ENCODE peak calls at places on chromosomes 5 and 9, in nine cellular contexts. One of them, this sample, is unnamed.
A peak's percentile ranks its signal among the peaks of the same experiment; 100 is the strongest.

GRCh38 chr9:4298255-4299005 is 1.4 kb downstream of the GLIS3 start:
- DNase-seq in cardiac fibroblast: no peak
- DNase-seq in A549: peak; percentile 66
- DNase-seq in psoas muscle: peak; percentile 67
- DNase-seq in epithelial cell of proximal tubule: no peak
- DNase-seq in fibroblast of lung: no peak
- DNase-seq in cardiac muscle cell: peak; percentile 42
- DNase-seq in HL-60: no peak
- DNase-seq in esophagus squamous epithelium: no peak
- DNase-seq in this sample: no peak

GRCh38 chr9:130682490-130683121 is 11.0 kb upstream of the EXOSC2 start:
- DNase-seq in cardiac fibroblast: peak; percentile 81
- DNase-seq in A549: peak; percentile 89
- DNase-seq in psoas muscle: peak; percentile 88
- DNase-seq in epithelial cell of proximal tubule: no peak
- DNase-seq in fibroblast of lung: peak; percentile 75
- DNase-seq in cardiac muscle cell: peak; percentile 90
- DNase-seq in HL-60: no peak
- DNase-seq in esophagus squamous epithelium: no peak
- DNase-seq in this sample: no peak

GRCh38 chr5:36444582-36444999 is 142.9 kb upstream of the RANBP3L start:
- DNase-seq in cardiac fibroblast: peak; percentile 60
- DNase-seq in A549: no peak
- DNase-seq in psoas muscle: no peak
- DNase-seq in epithelial cell of proximal tubule: no peak
- DNase-seq in fibroblast of lung: peak; percentile 48
- DNase-seq in cardiac muscle cell: no peak
- DNase-seq in HL-60: no peak
- DNase-seq in esophagus squamous epithelium: no peak
- DNase-seq in this sample: no peak

GRCh38 chr5:153672347-153673090 is 182.0 kb downstream of the GRIA1 start:
- DNase-seq in cardiac fibroblast: peak; percentile 30
- DNase-seq in A549: no peak
- DNase-seq in psoas muscle: no peak
- DNase-seq in epithelial cell of proximal tubule: no peak
- DNase-seq in fibroblast of lung: peak; percentile 17
- DNase-seq in cardiac muscle cell: no peak
- DNase-seq in HL-60: no peak
- DNase-seq in esophagus squamous epithelium: no peak
- DNase-seq in this sample: no peak

GRCh38 chr9:16884952-16885513 is 14.6 kb upstream of the BNC2 start:
- DNase-seq in cardiac fibroblast: peak; percentile 57
- DNase-seq in A549: no peak
- DNase-seq in psoas muscle: no peak
- DNase-seq in epithelial cell of proximal tubule: no peak
- DNase-seq in fibroblast of lung: peak; percentile 99
- DNase-seq in cardiac muscle cell: no peak
- DNase-seq in HL-60: peak; percentile 87
- DNase-seq in esophagus squamous epithelium: no peak
- DNase-seq in this sample: no peak

GRCh38 chr9:90457386-90458080 is 185.1 kb downstream of the DIRAS2 start:
- DNase-seq in cardiac fibroblast: no peak
- DNase-seq in A549: no peak
- DNase-seq in psoas muscle: no peak
- DNase-seq in epithelial cell of proximal tubule: no peak
- DNase-seq in fibroblast of lung: no peak
- DNase-seq in cardiac muscle cell: no peak
- DNase-seq in HL-60: no peak
- DNase-seq in esophagus squamous epithelium: no peak
- DNase-seq in this sample: no peak

GRCh38 chr5:14178671-14179211 is 35.6 kb downstream of the TRIO start:
- DNase-seq in cardiac fibroblast: peak; percentile 67
- DNase-seq in A549: peak; percentile 51
- DNase-seq in psoas muscle: no peak
- DNase-seq in epithelial cell of proximal tubule: no peak
- DNase-seq in fibroblast of lung: peak; percentile 72
- DNase-seq in cardiac muscle cell: peak; percentile 45
- DNase-seq in HL-60: no peak
- DNase-seq in esophagus squamous epithelium: no peak
- DNase-seq in this sample: no peak

GRCh38 chr9:135332516-135332915 is 147.1 kb upstream of the PPP1R26 start:
- DNase-seq in cardiac fibroblast: no peak
- DNase-seq in A549: no peak
- DNase-seq in psoas muscle: no peak
- DNase-seq in epithelial cell of proximal tubule: no peak
- DNase-seq in fibroblast of lung: no peak
- DNase-seq in cardiac muscle cell: no peak
- DNase-seq in HL-60: no peak
- DNase-seq in esophagus squamous epithelium: no peak
- DNase-seq in this sample: no peak

GRCh38 chr5:88826959-88827585 is 55.9 kb downstream of the MEF2C start:
- DNase-seq in cardiac fibroblast: peak; percentile 93
- DNase-seq in A549: no peak
- DNase-seq in psoas muscle: no peak
- DNase-seq in epithelial cell of proximal tubule: no peak
- DNase-seq in fibroblast of lung: peak; percentile 69
- DNase-seq in cardiac muscle cell: peak; percentile 50
- DNase-seq in HL-60: peak; percentile 50
- DNase-seq in esophagus squamous epithelium: no peak
- DNase-seq in this sample: no peak

GRCh38 chr9:31837211-31837610 is 547.2 kb upstream of the ACO1 start:
- DNase-seq in cardiac fibroblast: no peak
- DNase-seq in A549: no peak
- DNase-seq in psoas muscle: no peak
- DNase-seq in epithelial cell of proximal tubule: no peak
- DNase-seq in fibroblast of lung: no peak
- DNase-seq in cardiac muscle cell: no peak
- DNase-seq in HL-60: no peak
- DNase-seq in esophagus squamous epithelium: no peak
- DNase-seq in this sample: no peak

GRCh38 chr9:111904889-111905288 is 8.3 kb downstream of the UGCG start:
- DNase-seq in cardiac fibroblast: no peak
- DNase-seq in A549: no peak
- DNase-seq in psoas muscle: no peak
- DNase-seq in epithelial cell of proximal tubule: no peak
- DNase-seq in fibroblast of lung: no peak
- DNase-seq in cardiac muscle cell: no peak
- DNase-seq in HL-60: no peak
- DNase-seq in esophagus squamous epithelium: no peak
- DNase-seq in this sample: no peak

GRCh38 chr5:132195727-132196126 is 31.9 kb downstream of the P4HA2 start:
- DNase-seq in cardiac fibroblast: no peak
- DNase-seq in A549: no peak
- DNase-seq in psoas muscle: no peak
- DNase-seq in epithelial cell of proximal tubule: no peak
- DNase-seq in fibroblast of lung: no peak
- DNase-seq in cardiac muscle cell: no peak
- DNase-seq in HL-60: no peak
- DNase-seq in esophagus squamous epithelium: no peak
- DNase-seq in this sample: no peak

GRCh38 chr9:115231116-115231515 is 113.2 kb upstream of the TNC start:
- DNase-seq in cardiac fibroblast: no peak
- DNase-seq in A549: no peak
- DNase-seq in psoas muscle: no peak
- DNase-seq in epithelial cell of proximal tubule: no peak
- DNase-seq in fibroblast of lung: no peak
- DNase-seq in cardiac muscle cell: no peak
- DNase-seq in HL-60: no peak
- DNase-seq in esophagus squamous epithelium: no peak
- DNase-seq in this sample: no peak

GRCh38 chr9:135508211-135508820 is 7.8 kb downstream of the MRPS2 start:
- DNase-seq in cardiac fibroblast: no peak
- DNase-seq in A549: no peak
- DNase-seq in psoas muscle: no peak
- DNase-seq in epithelial cell of proximal tubule: no peak
- DNase-seq in fibroblast of lung: no peak
- DNase-seq in cardiac muscle cell: no peak
- DNase-seq in HL-60: no peak
- DNase-seq in esophagus squamous epithelium: no peak
- DNase-seq in this sample: no peak

GRCh38 chr5:152466079-152466745 is 61.1 kb upstream of the NMUR2 start:
- DNase-seq in cardiac fibroblast: no peak
- DNase-seq in A549: no peak
- DNase-seq in psoas muscle: no peak
- DNase-seq in epithelial cell of proximal tubule: no peak
- DNase-seq in fibroblast of lung: no peak
- DNase-seq in cardiac muscle cell: peak; percentile 43
- DNase-seq in HL-60: no peak
- DNase-seq in esophagus squamous epithelium: no peak
- DNase-seq in this sample: no peak

GRCh38 chr5:6201626-6202025 is 176.7 kb downstream of the MED10 start:
- DNase-seq in cardiac fibroblast: peak; percentile 0
- DNase-seq in A549: no peak
- DNase-seq in psoas muscle: no peak
- DNase-seq in epithelial cell of proximal tubule: no peak
- DNase-seq in fibroblast of lung: no peak
- DNase-seq in cardiac muscle cell: no peak
- DNase-seq in HL-60: no peak
- DNase-seq in esophagus squamous epithelium: no peak
- DNase-seq in this sample: no peak

GRCh38 chr9:9754186-9754585 is 858.6 kb downstream of the PTPRD start:
- DNase-seq in cardiac fibroblast: no peak
- DNase-seq in A549: peak; percentile 19
- DNase-seq in psoas muscle: no peak
- DNase-seq in epithelial cell of proximal tubule: peak; percentile 68
- DNase-seq in fibroblast of lung: no peak
- DNase-seq in cardiac muscle cell: no peak
- DNase-seq in HL-60: no peak
- DNase-seq in esophagus squamous epithelium: no peak
- DNase-seq in this sample: no peak

GRCh38 chr5:134905246-134905996 is 490 bp downstream of the PCBD2 start:
- DNase-seq in cardiac fibroblast: peak; percentile 81
- DNase-seq in A549: peak; percentile 78
- DNase-seq in psoas muscle: no peak
- DNase-seq in epithelial cell of proximal tubule: peak; percentile 27
- DNase-seq in fibroblast of lung: peak; percentile 81
- DNase-seq in cardiac muscle cell: peak; percentile 49
- DNase-seq in HL-60: peak; percentile 25
- DNase-seq in esophagus squamous epithelium: no peak
- DNase-seq in this sample: peak; percentile 25

GRCh38 chr9:20379804-20380225 is 242.5 kb downstream of the MLLT3 start:
- DNase-seq in cardiac fibroblast: no peak
- DNase-seq in A549: no peak
- DNase-seq in psoas muscle: no peak
- DNase-seq in epithelial cell of proximal tubule: no peak
- DNase-seq in fibroblast of lung: no peak
- DNase-seq in cardiac muscle cell: no peak
- DNase-seq in HL-60: no peak
- DNase-seq in esophagus squamous epithelium: no peak
- DNase-seq in this sample: no peak

GRCh38 chr5:123665822-123666371 is 153.9 kb downstream of the CSNK1G3 start:
- DNase-seq in cardiac fibroblast: no peak
- DNase-seq in A549: peak; percentile 16
- DNase-seq in psoas muscle: no peak
- DNase-seq in epithelial cell of proximal tubule: no peak
- DNase-seq in fibroblast of lung: no peak
- DNase-seq in cardiac muscle cell: no peak
- DNase-seq in HL-60: no peak
- DNase-seq in esophagus squamous epithelium: no peak
- DNase-seq in this sample: no peak
- TF ChIP-seq CTCF in cardiac fibroblast: no peak
- TF ChIP-seq CTCF in A549: no peak
- TF ChIP-seq CTCF in psoas muscle: no peak
- TF ChIP-seq CTCF in epithelial cell of proximal tubule: no peak
- TF ChIP-seq CTCF in fibroblast of lung: no peak
- TF ChIP-seq CTCF in cardiac muscle cell: no peak
- TF ChIP-seq CTCF in HL-60: no peak
- TF ChIP-seq CTCF in esophagus squamous epithelium: no peak
- TF ChIP-seq CTCF in this sample: no peak

DNA sequence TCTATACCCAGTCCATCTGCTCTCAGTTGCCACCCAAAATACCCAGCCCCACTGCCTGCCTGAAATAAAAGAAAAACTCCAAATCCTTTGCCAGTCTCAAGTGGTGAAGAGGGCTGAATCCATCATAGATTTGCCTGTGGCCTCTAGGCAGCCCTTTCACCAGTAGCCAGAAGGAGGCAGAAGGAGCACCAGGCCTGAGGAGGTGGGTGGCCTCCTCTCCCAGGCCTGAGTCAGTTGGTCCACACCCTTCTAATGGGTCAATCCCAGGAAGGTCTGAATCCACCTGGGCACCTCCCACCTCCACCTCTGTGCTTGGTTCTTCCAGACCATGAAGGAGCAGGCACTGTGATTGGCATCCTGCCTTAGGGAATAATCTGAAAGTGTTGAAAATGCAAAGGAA is 97.0 kb downstream of the DAPK1 start:
- DNase-seq in cardiac fibroblast: no peak
- DNase-seq in A549: no peak
- DNase-seq in psoas muscle: no peak
- DNase-seq in epithelial cell of proximal tubule: no peak
- DNase-seq in fibroblast of lung: no peak
- DNase-seq in cardiac muscle cell: no peak
- DNase-seq in HL-60: no peak
- DNase-seq in esophagus squamous epithelium: no peak
- DNase-seq in this sample: no peak
- H3K4me3 ChIP-seq in cardiac fibroblast: no peak overlapping the region
- H3K4me3 ChIP-seq in A549: no peak overlapping the region
- H3K4me3 ChIP-seq in psoas muscle: no peak overlapping the region
- H3K4me3 ChIP-seq in epithelial cell of proximal tubule: no peak overlapping the region
- H3K4me3 ChIP-seq in fibroblast of lung: no peak overlapping the region
- H3K4me3 ChIP-seq in cardiac muscle cell: no peak overlapping the region
- H3K4me3 ChIP-seq in HL-60: no peak overlapping the region
- H3K4me3 ChIP-seq in esophagus squamous epithelium: no peak overlapping the region
- H3K4me3 ChIP-seq in this sample: no peak overlapping the region

GRCh38 chr5:82405618-82406199 is 127.6 kb upstream of the RPS23 start:
- DNase-seq in cardiac fibroblast: peak; percentile 97
- DNase-seq in A549: no peak
- DNase-seq in psoas muscle: no peak
- DNase-seq in epithelial cell of proximal tubule: peak; percentile 95
- DNase-seq in fibroblast of lung: peak; percentile 100
- DNase-seq in cardiac muscle cell: no peak
- DNase-seq in HL-60: no peak
- DNase-seq in esophagus squamous epithelium: no peak
- DNase-seq in this sample: peak; percentile 98
- TF ChIP-seq CTCF in cardiac fibroblast: peak; percentile 9
- TF ChIP-seq CTCF in A549: no peak
- TF ChIP-seq CTCF in psoas muscle: no peak
- TF ChIP-seq CTCF in epithelial cell of proximal tubule: no peak
- TF ChIP-seq CTCF in fibroblast of lung: no peak
- TF ChIP-seq CTCF in cardiac muscle cell: no peak
- TF ChIP-seq CTCF in HL-60: no peak
- TF ChIP-seq CTCF in esophagus squamous epithelium: no peak
- TF ChIP-seq CTCF in this sample: no peak

GRCh38 chr5:124677999-124678385 is 68.4 kb downstream of the ZNF608 start:
- DNase-seq in cardiac fibroblast: no peak
- DNase-seq in A549: no peak
- DNase-seq in psoas muscle: no peak
- DNase-seq in epithelial cell of proximal tubule: no peak
- DNase-seq in fibroblast of lung: no peak
- DNase-seq in cardiac muscle cell: no peak
- DNase-seq in HL-60: no peak
- DNase-seq in esophagus squamous epithelium: no peak
- DNase-seq in this sample: peak; percentile 63
- H3K4me3 ChIP-seq in cardiac fibroblast: no peak overlapping the region
- H3K4me3 ChIP-seq in A549: no peak overlapping the region
- H3K4me3 ChIP-seq in psoas muscle: no peak overlapping the region
- H3K4me3 ChIP-seq in epithelial cell of proximal tubule: no peak overlapping the region
- H3K4me3 ChIP-seq in fibroblast of lung: no peak overlapping the region
- H3K4me3 ChIP-seq in cardiac muscle cell: no peak overlapping the region
- H3K4me3 ChIP-seq in HL-60: no peak overlapping the region
- H3K4me3 ChIP-seq in esophagus squamous epithelium: no peak overlapping the region
- H3K4me3 ChIP-seq in this sample: no peak overlapping the region

GRCh38 chr5:55037046-55037771 is 13.2 kb downstream of the GZMK start:
- DNase-seq in cardiac fibroblast: no peak
- DNase-seq in A549: peak; percentile 2
- DNase-seq in psoas muscle: no peak
- DNase-seq in epithelial cell of proximal tubule: no peak
- DNase-seq in fibroblast of lung: peak; percentile 5
- DNase-seq in cardiac muscle cell: peak; percentile 18
- DNase-seq in HL-60: no peak
- DNase-seq in esophagus squamous epithelium: no peak
- DNase-seq in this sample: no peak
- TF ChIP-seq CTCF in cardiac fibroblast: peak; percentile 16
- TF ChIP-seq CTCF in A549: no peak
- TF ChIP-seq CTCF in psoas muscle: no peak
- TF ChIP-seq CTCF in epithelial cell of proximal tubule: no peak
- TF ChIP-seq CTCF in fibroblast of lung: no peak
- TF ChIP-seq CTCF in cardiac muscle cell: peak; percentile 6
- TF ChIP-seq CTCF in HL-60: no peak
- TF ChIP-seq CTCF in esophagus squamous epithelium: no peak
- TF ChIP-seq CTCF in this sample: peak; percentile 17